ENCODE peak calls at places on chromosome 1, in four cellular contexts. F is SK-N-SH, L is HepG2, N is GM12878. E is an unnamed sample.

GRCh38 chr1:234755449-234755863 is 145.5 kb upstream of the IRF2BP2 start:
- DNase-seq in N (no peak), F (no peak), L (no peak), E (no peak)

GRCh38 chr1:11576109-11576875 is 77.9 kb downstream of the FBXO2 start:
- DNase-seq in F (peak; percentile 58), L (no peak), N (no peak), E (no peak)

GRCh38 chr1:227887697-227888403 is 59.9 kb downstream of the WNT9A start:
- DNase-seq in L (no peak), N (no peak), F (peak; percentile 29), E (no peak)

GRCh38 chr1:8362701-8363101 is 44.8 kb downstream of the SLC45A1 start:
- DNase-seq in N (no peak), L (no peak), F (no peak), E (no peak)

GRCh38 chr1:36203554-36204346 is 20.5 kb upstream of the THRAP3 start:
- DNase-seq in L (no peak), N (no peak), F (peak; percentile 61), E (no peak)

GRCh38 chr1:38527373-38527966 is 332.1 kb downstream of the RRAGC start:
- DNase-seq in L (no peak), N (peak; percentile 83), F (no peak), E (no peak)

GRCh38 chr1:199322278-199322677 is 683.4 kb downstream of the PTPRC start:
- DNase-seq in L (no peak), N (no peak), F (no peak), E (no peak)

GRCh38 chr1:9849691-9850441 is 26.1 kb upstream of the CLSTN1 start:
- DNase-seq in N (no peak), L (no peak), F (no peak), E (no peak)

GRCh38 chr1:232944342-232944741 is 6.1 kb upstream of the NTPCR start:
- DNase-seq in L (no peak), F (no peak), N (no peak), E (no peak)

GRCh38 chr1:75171876-75172275 is 37.7 kb downstream of the LHX8 start:
- DNase-seq in L (no peak), N (no peak), F (no peak), E (no peak)

GRCh38 chr1:64986903-64987871 is 20.8 kb upstream of the JAK1 start:
- DNase-seq in L (peak; percentile 91), F (no peak), N (peak; percentile 40), E (peak; percentile 67)

GRCh38 chr1:245999697-246000637 is 507.1 kb downstream of the SMYD3 start:
- DNase-seq in N (peak; percentile 44), L (no peak), F (no peak), E (no peak)

GRCh38 chr1:47883963-47884362 is 113.2 kb downstream of the TRABD2B start:
- DNase-seq in L (no peak), N (no peak), F (no peak), E (no peak)

GRCh38 chr1:205714190-205714905 is 34.0 kb upstream of the SLC45A3 start:
- DNase-seq in N (no peak), L (peak; percentile 43), F (no peak), E (no peak)

GRCh38 chr1:58652351-58653184 is 47.3 kb downstream of the MYSM1 start:
- DNase-seq in F (peak; percentile 57), L (peak; percentile 64), N (peak; percentile 42), E (peak; percentile 55)

GRCh38 chr1:163959622-163960021 is 599.4 kb upstream of the PBX1 start:
- DNase-seq in N (no peak), L (no peak), F (no peak), E (no peak)

DNA sequence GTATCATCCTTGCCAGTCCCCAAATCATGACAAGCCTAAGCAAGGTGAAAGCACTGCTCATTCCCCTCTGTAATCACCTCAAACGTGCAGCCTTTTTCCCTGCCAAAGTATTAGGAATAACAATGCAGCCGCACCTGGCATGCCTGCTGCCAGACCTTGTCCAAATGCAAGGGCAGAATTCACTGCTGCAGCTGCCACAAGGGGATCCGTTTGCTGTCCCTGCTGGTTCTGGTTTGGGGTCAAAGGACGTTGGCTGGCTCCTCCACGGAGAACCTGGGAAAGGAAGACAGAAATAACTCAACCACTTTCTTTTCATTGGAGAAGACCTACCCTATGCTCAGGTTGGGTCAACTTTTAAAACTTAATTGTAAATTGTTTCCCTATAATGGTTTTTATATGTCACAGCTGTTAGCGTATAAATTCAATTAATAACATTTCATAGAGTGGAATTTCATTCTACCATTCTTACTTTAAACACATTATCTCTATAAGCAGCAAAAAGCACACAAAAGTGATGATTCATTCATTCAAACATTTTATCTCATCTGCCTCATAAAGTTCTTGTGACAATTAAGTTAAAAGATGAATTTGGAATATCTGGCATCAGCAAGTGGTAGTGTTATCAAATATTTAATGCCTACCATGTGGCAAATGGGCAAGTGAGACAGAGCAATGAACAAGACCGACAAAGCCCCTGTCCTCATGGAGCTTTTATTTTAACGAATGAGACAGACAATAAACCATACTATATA is 59.8 kb upstream of the SDC3 start:
- DNase-seq in F (no peak), N (no peak), L (no peak), E (no peak)
- TF ChIP-seq PBX3 in F (peak; percentile 21), N (no peak), L (no peak), E (no peak)

DNA sequence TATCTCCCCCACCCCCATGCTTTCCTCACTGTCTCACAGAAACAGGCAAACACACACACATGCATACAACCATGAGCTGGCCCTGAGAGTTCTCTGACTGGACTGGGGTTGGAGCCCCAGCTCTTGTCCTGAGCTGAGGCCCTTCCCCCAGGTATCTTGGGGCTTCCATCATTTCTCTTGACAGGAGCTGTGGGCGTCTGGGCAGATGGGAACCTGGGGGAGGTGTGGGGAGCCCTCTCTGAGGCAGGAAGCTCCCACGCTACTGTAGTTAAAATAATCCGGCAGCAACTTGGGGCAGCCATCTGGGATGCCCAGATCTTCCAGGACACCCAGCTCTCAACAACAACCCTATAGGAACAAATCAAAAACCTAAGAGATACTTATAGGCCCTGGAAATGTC is 2.7 kb upstream of the KIF21B start:
- DNase-seq in L (no peak), N (no peak), F (no peak), E (no peak)
- H3K4me2 ChIP-seq in L (no peak overlapping the region), N (peak overlapping the region; percentile 23), F (no peak overlapping the region), E (no peak overlapping the region)

DNA sequence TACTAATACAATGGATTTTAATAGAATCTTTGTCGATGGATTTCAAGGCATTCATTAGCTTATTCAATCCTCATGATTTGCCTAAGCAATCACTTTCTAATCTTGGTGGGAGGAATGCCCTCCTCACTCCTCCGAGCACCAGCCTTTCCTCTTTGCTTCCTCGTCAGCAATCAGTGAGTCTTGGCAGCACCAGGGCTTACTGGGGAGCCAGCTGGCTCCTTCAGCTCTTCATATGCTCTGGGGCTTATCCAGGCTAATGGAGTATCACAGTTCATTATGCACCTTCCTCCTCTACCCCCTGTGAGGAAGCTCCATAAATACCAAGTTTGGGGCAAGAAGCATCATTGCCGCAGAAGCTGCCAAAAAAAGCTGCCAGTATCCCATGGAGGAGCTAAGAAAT is 392.2 kb upstream of the PKN2 start:
- DNase-seq in N (no peak), F (no peak), L (no peak), E (no peak)
- TF ChIP-seq PBX3 in N (no peak), F (no peak), L (no peak), E (no peak)

DNA sequence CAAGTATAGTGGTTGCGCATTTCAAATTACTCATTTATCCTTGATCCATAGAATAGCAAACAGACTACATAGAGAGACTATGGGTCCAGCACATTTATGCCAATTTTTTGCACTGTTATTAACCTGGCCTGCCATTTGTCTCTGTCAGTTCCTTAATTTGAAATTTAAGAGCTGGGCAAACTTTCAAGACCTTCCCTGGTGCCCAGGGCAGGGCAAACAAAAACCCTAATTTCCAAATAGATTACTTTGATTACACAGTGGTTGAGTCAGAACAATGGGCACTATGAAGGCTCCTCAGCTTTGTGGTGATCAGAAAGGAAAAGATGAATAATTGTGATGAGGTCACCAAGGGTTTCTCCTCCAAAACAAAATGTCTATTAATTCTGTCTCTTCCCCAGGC is 80.6 kb downstream of the TNFSF18 start:
- DNase-seq in N (no peak), L (no peak), F (no peak), E (peak; percentile 56)
- H3K4me2 ChIP-seq in N (no peak overlapping the region), L (no peak overlapping the region), F (no peak overlapping the region), E (peak overlapping the region; percentile 44)

GRCh38 chr1:223776826-223777454 is 64.6 kb downstream of the CAPN2 start:
- DNase-seq in F (no peak), N (no peak), L (no peak), E (no peak)
- TF ChIP-seq PBX3 in F (no peak), N (no peak), L (no peak), E (no peak)

DNA sequence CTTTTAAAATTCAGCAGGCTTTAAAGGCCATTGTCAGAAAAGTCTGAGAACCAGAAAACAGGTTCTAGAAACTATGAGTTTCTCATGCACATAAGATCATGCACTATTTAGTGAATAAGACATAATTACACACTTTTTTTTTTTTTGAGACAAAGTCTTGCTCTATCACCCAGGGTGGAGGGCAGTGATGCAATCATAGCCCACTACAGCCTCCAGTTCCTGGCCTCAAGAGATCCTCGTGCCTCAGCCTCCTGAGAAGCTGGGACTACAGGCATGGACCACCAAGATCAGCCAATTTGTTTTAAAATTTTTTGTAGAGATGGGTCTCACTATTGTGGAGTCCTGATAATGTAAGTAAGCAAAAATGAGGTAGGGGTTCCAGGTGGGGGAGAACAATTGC is 134.9 kb downstream of the VAV3 start:
- DNase-seq in N (no peak), L (no peak), F (no peak), E (no peak)
- H3K4me2 ChIP-seq in N (no peak overlapping the region), L (no peak overlapping the region), F (no peak overlapping the region), E (no peak overlapping the region)

GRCh38 chr1:44594871-44595735 is 79.2 kb downstream of the TMEM53 start:
- DNase-seq in L (peak; percentile 43), F (peak; percentile 92), N (no peak), E (peak; percentile 47)
- TF ChIP-seq PBX3 in L (no peak), F (no peak), N (no peak), E (no peak)

GRCh38 chr1:18761948-18762905 is 97.2 kb downstream of the TAS1R2 start:
- DNase-seq in F (no peak), L (no peak), N (no peak), E (no peak)
- H3K4me2 ChIP-seq in F (no peak overlapping the region), L (no peak overlapping the region), N (no peak overlapping the region), E (no peak overlapping the region)

DNA sequence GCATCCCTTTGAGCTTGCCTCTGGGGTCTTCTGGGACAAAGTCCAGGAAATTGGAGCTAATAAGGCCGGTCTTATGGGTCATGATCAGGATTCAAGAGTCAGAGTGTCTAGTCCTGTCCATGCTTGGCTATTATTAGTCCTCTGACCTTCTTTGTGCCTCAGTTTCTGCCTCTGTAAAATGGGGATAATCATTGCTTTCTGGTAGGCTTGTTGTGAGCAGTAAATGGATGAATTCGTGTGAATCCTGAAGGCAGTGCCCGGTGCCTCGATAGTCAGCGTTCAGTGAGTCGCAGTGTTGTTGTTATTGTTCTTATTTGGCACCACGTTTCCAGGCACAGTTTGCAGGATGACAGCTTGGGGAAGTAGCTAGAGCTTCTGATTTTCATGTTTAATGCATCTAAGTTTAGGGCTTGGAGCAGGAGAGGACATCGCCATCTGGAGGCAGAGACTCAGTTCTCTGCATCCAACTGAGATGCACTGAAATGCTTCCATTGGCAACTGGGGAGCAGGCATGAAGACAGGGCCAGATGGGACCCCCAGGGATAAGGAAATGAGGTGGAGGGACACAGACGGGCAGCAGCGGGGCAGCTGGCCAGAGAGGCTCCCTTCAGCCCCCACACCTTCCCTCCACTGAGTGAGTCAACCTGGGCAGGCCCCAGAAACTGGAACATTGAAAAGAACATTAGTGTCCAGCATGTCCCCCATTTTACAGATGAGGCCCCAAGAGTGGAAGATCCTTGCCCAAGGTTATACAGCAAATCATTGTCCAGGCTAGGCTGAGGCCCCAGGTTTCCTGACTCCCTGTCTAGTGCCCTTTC is 160.3 kb downstream of the PTPRU start:
- DNase-seq in F (peak; percentile 23), L (no peak), N (no peak), E (no peak)
- TF ChIP-seq PBX3 in F (no peak), L (no peak), N (no peak), E (no peak)